ENCODE peak calls at places on chromosomes 5 and 9, in eight cellular contexts. W, F, M, K, Q, Y, X and H are unnamed samples. For H3K9me2, the result is how much of the 10 kb centered on the place peaks cover.

GRCh38 chr9:97979778-97980478 is 3.2 kb upstream of the ANP32B start:
- DNase-seq in W (peak), F (no peak), M (no peak), K (peak), Q (no peak), Y (no peak), X (no peak), H (no peak)

GRCh38 chr5:56286015-56286992 is 53.2 kb upstream of the ANKRD55 start:
- DNase-seq in W (no peak), F (no peak), M (no peak), K (no peak), Q (no peak), Y (peak), X (no peak), H (no peak)

GRCh38 chr5:109748545-109748944 is 58.8 kb downstream of the MAN2A1 start:
- DNase-seq in W (peak), F (no peak), M (no peak), K (no peak), Q (no peak), Y (no peak), X (no peak), H (no peak)

GRCh38 chr9:129174724-129175514 is 3.1 kb downstream of the IER5L start:
- DNase-seq in W (peak), F (peak), M (peak), K (peak), Q (peak), Y (peak), X (peak), H (peak)

GRCh38 chr5:171869956-171870355 is 84.3 kb downstream of the SMIM23 start:
- DNase-seq in W (no peak), F (no peak), M (no peak), K (no peak), Q (no peak), Y (no peak), X (no peak), H (no peak)

GRCh38 chr9:135282808-135283207 is 195.3 kb downstream of the OLFM1 start:
- DNase-seq in W (no peak), F (no peak), M (no peak), K (no peak), Q (no peak), Y (no peak), X (no peak), H (no peak)

GRCh38 chr5:95864944-95865504 is 42.5 kb upstream of the GLRX start:
- DNase-seq in W (no peak), F (no peak), M (peak), K (no peak), Q (no peak), Y (no peak), X (no peak), H (peak)

GRCh38 chr9:98135938-98136337 is 16.9 kb upstream of the TRIM14 start:
- DNase-seq in W (no peak), F (no peak), M (no peak), K (no peak), Q (no peak), Y (no peak), X (no peak), H (no peak)

GRCh38 chr9:5893134-5893505 is 2.4 kb downstream of the MLANA start:
- DNase-seq in W (no peak), F (no peak), M (no peak), K (no peak), Q (no peak), Y (no peak), X (no peak), H (no peak)

GRCh38 chr5:72018158-72018803 is 89.0 kb upstream of the MAP1B start:
- DNase-seq in W (peak), F (peak), M (peak), K (peak), Q (peak), Y (peak), X (peak), H (peak)

GRCh38 chr9:26375448-26375847 is 517.2 kb downstream of the CAAP1 start:
- DNase-seq in W (no peak), F (no peak), M (peak), K (no peak), Q (no peak), Y (no peak), X (no peak), H (no peak)
- H3K9me2 ChIP-seq in W (under half), F (under half), M (under half), K (under half), Q (under half), Y (under half), X (under half), H (under half)

DNA sequence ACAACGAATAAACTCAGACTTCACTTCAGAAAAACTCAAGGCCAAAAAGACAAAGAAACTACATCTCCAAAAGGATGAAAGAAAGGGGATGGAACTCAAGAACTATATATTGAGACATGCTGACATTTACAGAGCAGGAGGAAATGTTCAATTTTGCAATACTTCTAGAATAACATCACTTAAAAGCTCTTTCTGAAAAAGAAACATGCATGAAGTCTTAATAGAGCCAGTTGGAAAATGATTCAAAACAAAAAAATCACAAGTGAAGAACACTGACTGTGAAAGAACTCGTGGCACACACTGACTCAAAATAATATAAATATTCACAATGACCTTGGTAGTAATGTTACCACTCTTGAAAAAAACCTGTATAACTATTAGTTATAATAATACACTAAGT is 267.8 kb upstream of the NREP start:
- DNase-seq in W (peak), F (no peak), M (no peak), K (no peak), Q (no peak), Y (no peak), X (no peak), H (no peak)
- TF ChIP-seq EZH2phosphoT487 in W (no peak), F (no peak), M (no peak), K (no peak), Q (no peak), Y (no peak), X (no peak), H (no peak)

GRCh38 chr5:177353093-177353492 is 1.6 kb upstream of the LMAN2 start:
- DNase-seq in W (no peak), F (no peak), M (no peak), K (no peak), Q (no peak), Y (no peak), X (no peak), H (no peak)
- H3K9me2 ChIP-seq in W (under half), F (under half), M (under half), K (under half), Q (under half), Y (under half), X (under half), H (under half)

DNA sequence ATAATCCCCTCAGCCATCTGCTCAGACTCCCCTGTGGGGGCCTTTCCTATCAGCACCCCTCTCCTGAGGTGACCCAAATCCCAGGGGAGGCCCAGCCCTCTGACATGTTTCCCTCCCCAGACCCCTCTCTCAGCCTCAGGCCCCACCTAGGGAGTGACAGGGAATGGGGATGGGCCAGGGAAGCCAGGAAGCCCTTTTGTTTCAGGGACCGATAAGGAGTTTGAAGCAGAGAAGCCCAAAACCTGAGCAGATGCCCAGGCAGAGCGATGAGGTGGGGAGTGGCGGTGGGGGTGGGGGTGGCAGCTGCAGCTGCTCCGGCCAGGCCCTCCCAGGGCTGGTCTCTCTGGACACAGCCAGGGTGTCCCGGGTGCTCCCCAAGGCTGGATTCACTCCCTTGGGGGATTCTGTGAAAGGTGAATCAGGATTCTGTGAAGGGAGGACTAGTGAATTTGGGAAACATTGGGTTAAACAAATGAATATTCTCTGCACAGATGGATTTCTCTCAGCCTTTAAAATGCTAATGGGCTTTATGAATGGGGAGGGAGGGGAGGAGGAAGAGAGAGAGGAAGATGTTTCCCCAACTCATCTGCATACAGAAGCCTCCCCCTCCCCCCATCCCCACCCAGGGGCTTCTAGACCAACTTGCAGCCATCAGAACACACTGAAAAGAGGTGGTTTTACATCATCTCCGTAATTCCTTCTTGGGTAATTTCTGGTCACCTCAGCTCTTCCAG is 17.4 kb downstream of the AKNA start:
- DNase-seq in W (no peak), F (no peak), M (no peak), K (peak), Q (peak), Y (no peak), X (no peak), H (no peak)
- TF ChIP-seq EZH2phosphoT487 in W (no peak), F (no peak), M (no peak), K (no peak), Q (no peak), Y (no peak), X (no peak), H (no peak)

GRCh38 chr9:132046456-132046855 is 33.2 kb downstream of the MED27 start:
- DNase-seq in W (peak), F (no peak), M (no peak), K (no peak), Q (no peak), Y (no peak), X (no peak), H (no peak)
- H3K9me2 ChIP-seq in W (under half), F (under half), M (under half), K (under half), Q (under half), Y (under half), X (under half), H (under half)

DNA sequence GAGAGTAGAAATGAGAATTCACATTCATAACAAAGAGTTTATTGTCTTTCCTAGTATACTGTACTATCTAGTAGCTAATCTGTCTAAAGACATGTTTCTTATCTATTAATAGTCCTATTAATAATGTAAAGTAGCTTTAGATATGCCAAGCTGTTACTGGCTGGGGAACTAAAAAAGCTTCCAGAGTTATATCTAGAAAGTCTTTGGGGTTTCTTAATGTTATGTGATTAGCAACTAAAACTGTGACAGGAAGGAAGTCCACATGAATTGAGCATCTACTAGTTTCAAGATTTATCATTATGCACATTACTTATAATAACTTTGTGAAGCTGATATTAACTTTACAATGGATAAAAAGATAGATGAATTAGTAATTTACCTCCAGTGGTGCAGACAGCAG is 122.7 kb upstream of the CDKN2B start:
- DNase-seq in W (no peak), F (no peak), M (no peak), K (no peak), Q (no peak), Y (no peak), X (no peak), H (no peak)
- TF ChIP-seq EZH2phosphoT487 in W (no peak), F (no peak), M (no peak), K (no peak), Q (no peak), Y (no peak), X (no peak), H (no peak)

DNA sequence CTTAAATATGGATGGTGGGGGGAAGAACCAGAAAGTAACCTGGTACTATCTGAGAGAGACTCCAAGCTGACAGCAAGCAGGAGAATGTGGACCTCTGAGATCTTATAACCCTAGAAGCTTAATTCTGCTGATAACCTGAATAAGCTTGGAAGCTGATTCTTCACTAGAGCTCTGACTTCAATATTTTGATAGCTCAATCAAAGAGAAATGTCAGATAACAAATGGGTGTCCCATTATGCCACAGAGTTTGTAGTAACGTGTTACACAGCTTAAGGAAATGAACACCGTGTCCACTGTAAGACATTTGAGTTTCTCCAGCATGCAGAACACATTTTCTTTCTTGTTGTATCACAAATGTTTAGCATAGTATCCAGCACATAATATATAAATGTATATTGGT is 626.7 kb downstream of the CDH12 start:
- DNase-seq in W (no peak), F (no peak), M (no peak), K (no peak), Q (no peak), Y (no peak), X (no peak), H (no peak)
- H3K9me2 ChIP-seq in W (under half), F (under half), M (under half), K (under half), Q (under half), Y (under half), X (under half), H (under half)

DNA sequence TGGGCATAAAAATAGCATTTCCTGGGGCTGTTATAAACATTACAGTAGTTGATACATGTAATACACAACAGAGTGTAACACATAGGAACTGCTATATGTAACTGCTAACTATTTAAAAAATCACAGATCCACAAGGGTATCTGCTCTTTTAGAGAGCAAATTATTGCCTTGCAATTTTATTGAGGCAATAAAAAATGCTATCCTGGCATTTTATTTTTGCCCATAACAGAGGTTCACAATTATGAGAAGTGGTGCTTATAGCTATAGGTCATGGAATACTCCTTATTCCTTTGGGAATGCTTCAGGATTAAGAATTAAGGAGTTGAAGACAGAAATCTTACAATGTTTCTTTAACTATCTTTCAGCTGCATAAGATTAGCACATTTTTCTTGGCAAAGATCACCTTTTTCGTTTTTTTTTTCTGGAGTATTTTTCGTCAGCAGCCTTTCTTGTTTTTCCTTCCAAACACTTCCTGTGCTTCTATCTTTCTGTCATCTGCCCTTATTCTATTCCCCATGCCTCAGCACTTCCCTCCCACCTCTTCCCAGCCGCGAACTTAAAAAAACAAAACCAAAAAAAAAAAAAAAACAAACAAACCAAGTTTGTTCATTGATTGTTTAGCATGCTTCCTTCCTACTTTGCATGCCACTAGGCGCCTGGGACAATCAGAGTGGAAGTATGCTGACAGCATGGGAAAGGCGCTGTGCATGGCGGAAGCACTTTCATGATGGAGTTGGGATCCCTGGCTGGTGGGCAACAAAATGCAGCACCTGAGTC is 264.2 kb downstream of the MAST4 start:
- DNase-seq in W (peak), F (no peak), M (no peak), K (no peak), Q (peak), Y (no peak), X (no peak), H (no peak)
- TF ChIP-seq EZH2phosphoT487 in W (no peak), F (no peak), M (no peak), K (no peak), Q (no peak), Y (no peak), X (no peak), H (no peak)

DNA sequence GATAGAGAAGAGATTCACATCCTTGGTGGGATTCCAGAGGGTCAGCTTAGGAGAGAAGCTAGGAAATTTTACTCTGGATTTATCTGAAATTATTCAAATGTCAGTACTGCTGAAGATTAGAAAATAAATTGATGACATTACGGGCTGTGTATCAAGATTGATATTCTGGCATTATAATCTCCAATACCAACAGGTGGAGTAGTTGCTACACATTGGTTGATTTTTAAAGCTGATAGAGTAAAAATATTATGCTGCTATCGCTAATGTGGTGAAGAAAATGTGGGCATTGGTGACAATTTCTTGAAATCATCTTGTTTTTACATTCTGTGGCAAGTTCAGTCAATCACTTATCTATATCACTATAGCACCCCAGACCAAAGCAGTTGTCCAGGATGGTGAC is 378.5 kb downstream of the MTRR start:
- DNase-seq in W (peak), F (no peak), M (peak), K (no peak), Q (no peak), Y (no peak), X (no peak), H (no peak)
- H3K9me2 ChIP-seq in W (under half), F (under half), M (under half), K (under half), Q (under half), Y (under half), X (under half), H (under half)